ENCODE peak calls at places on chromosome 14, in five cellular contexts. One of them, this sample, is unnamed.
A peak's percentile ranks its signal among the peaks of the same experiment; 100 is the strongest.

GRCh38 chr14:69633238-69633637 is 21.8 kb downstream of the SUSD6 start:
- DNase-seq in H1: no peak
- DNase-seq in GM12878: no peak
- DNase-seq in HepG2: peak; percentile 32
- DNase-seq in NT2/D1: no peak
- DNase-seq in this sample: no peak

GRCh38 chr14:25431211-25432076 is 381.5 kb upstream of the STXBP6 start:
- DNase-seq in H1: peak; percentile 15
- DNase-seq in GM12878: no peak
- DNase-seq in HepG2: peak; percentile 53
- DNase-seq in NT2/D1: peak; percentile 40
- DNase-seq in this sample: peak; percentile 44

GRCh38 chr14:77790566-77791224 is 9.2 kb upstream of the ADCK1 start:
- DNase-seq in H1: no peak
- DNase-seq in GM12878: no peak
- DNase-seq in HepG2: no peak
- DNase-seq in NT2/D1: no peak
- DNase-seq in this sample: no peak

GRCh38 chr14:23306113-23306411 is 571 bp upstream of the BCL2L2 start:
- DNase-seq in H1: no peak
- DNase-seq in GM12878: no peak
- DNase-seq in HepG2: no peak
- DNase-seq in NT2/D1: no peak
- DNase-seq in this sample: no peak

GRCh38 chr14:103103461-103104388 is 9.2 kb downstream of the EXOC3L4 start:
- DNase-seq in H1: no peak
- DNase-seq in GM12878: no peak
- DNase-seq in HepG2: peak; percentile 87
- DNase-seq in NT2/D1: no peak
- DNase-seq in this sample: no peak

GRCh38 chr14:94773682-94774211 is 3.8 kb upstream of the GSC start:
- DNase-seq in H1: no peak
- DNase-seq in GM12878: no peak
- DNase-seq in HepG2: no peak
- DNase-seq in NT2/D1: no peak
- DNase-seq in this sample: no peak

GRCh38 chr14:51607677-51608076 is 44.0 kb upstream of the FRMD6 start:
- DNase-seq in H1: no peak
- DNase-seq in GM12878: no peak
- DNase-seq in HepG2: no peak
- DNase-seq in NT2/D1: no peak
- DNase-seq in this sample: no peak

GRCh38 chr14:103551338-103551762 is 11.1 kb downstream of the BAG5 start:
- DNase-seq in H1: no peak
- DNase-seq in GM12878: no peak
- DNase-seq in HepG2: no peak
- DNase-seq in NT2/D1: no peak
- DNase-seq in this sample: no peak

GRCh38 chr14:98580131-98580678 is 691.8 kb downstream of the BCL11B start:
- DNase-seq in H1: no peak
- DNase-seq in GM12878: no peak
- DNase-seq in HepG2: no peak
- DNase-seq in NT2/D1: peak; percentile 5
- DNase-seq in this sample: no peak

GRCh38 chr14:73426877-73427276 is 31.5 kb downstream of the NUMB start:
- DNase-seq in H1: no peak
- DNase-seq in GM12878: no peak
- DNase-seq in HepG2: no peak
- DNase-seq in NT2/D1: no peak
- DNase-seq in this sample: no peak

GRCh38 chr14:45680531-45680930 is 427.5 kb upstream of the MIS18BP1 start:
- DNase-seq in H1: no peak
- DNase-seq in GM12878: no peak
- DNase-seq in HepG2: no peak
- DNase-seq in NT2/D1: no peak
- DNase-seq in this sample: no peak

GRCh38 chr14:56002876-56003625 is 115.2 kb upstream of the PELI2 start:
- DNase-seq in H1: no peak
- DNase-seq in GM12878: peak; percentile 19
- DNase-seq in HepG2: no peak
- DNase-seq in NT2/D1: no peak
- DNase-seq in this sample: no peak

GRCh38 chr14:75905505-75905904 is 76.3 kb downstream of the TGFB3 start:
- DNase-seq in H1: no peak
- DNase-seq in GM12878: no peak
- DNase-seq in HepG2: no peak
- DNase-seq in NT2/D1: no peak
- DNase-seq in this sample: no peak
- TF ChIP-seq SUZ12 in H1: no peak
- TF ChIP-seq SUZ12 in GM12878: no peak
- TF ChIP-seq SUZ12 in HepG2: no peak
- TF ChIP-seq SUZ12 in NT2/D1: no peak
- TF ChIP-seq SUZ12 in this sample: no peak

GRCh38 chr14:58994130-58994529 is 194.3 kb upstream of the DAAM1 start:
- DNase-seq in H1: no peak
- DNase-seq in GM12878: no peak
- DNase-seq in HepG2: no peak
- DNase-seq in NT2/D1: no peak
- DNase-seq in this sample: no peak
- TF ChIP-seq SUZ12 in H1: no peak
- TF ChIP-seq SUZ12 in GM12878: no peak
- TF ChIP-seq SUZ12 in HepG2: no peak
- TF ChIP-seq SUZ12 in NT2/D1: no peak
- TF ChIP-seq SUZ12 in this sample: no peak

GRCh38 chr14:80455031-80455430 is 243.7 kb upstream of the DIO2 start:
- DNase-seq in H1: no peak
- DNase-seq in GM12878: no peak
- DNase-seq in HepG2: no peak
- DNase-seq in NT2/D1: no peak
- DNase-seq in this sample: no peak
- TF ChIP-seq SUZ12 in H1: no peak
- TF ChIP-seq SUZ12 in GM12878: no peak
- TF ChIP-seq SUZ12 in HepG2: no peak
- TF ChIP-seq SUZ12 in NT2/D1: no peak
- TF ChIP-seq SUZ12 in this sample: no peak

DNA sequence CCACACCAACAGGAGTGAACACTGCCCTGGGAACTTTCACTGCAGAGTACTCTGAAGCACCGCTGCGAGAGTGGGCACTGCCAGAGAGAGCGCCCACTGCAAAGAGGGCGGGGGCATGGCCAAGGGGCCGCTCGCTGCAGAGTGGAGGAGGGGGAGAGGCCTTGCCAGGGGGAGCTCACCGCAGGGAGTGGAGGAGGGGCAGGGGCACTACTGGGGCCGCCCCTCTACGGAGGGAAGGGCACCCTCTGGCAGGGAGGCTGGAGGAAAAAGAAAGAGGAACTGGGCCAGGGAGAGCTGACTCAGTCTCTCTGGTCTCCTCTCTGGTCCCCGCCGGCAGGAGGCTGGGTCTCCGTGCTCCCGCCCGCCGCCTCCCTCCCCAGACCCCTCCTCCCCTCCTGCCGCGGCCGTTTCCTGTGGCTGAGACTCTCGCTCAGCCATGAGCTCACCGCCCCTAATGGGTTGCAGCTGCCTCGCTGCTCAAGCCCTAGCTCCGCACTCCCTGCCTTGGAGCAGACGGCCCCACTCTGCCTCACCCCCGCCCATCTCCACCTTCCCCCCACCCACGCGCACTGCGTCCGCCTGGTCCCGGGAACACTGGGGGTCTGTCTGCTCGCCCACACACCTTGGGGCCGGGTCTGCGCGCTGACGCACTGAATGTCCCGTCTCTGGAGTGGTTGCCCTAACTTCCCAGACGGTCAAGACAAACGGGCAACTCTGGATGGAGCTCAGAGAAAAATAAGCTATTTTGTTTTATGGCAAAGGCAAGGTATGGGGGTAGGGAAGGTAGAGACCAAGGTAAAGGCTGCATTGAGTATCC is 1.3 kb downstream of the ARHGEF40 start:
- DNase-seq in H1: no peak
- DNase-seq in GM12878: peak; percentile 51
- DNase-seq in HepG2: peak; percentile 56
- DNase-seq in NT2/D1: peak; percentile 76
- DNase-seq in this sample: peak; percentile 79
- TF ChIP-seq SUZ12 in H1: no peak
- TF ChIP-seq SUZ12 in GM12878: no peak
- TF ChIP-seq SUZ12 in HepG2: no peak
- TF ChIP-seq SUZ12 in NT2/D1: no peak
- TF ChIP-seq SUZ12 in this sample: no peak

GRCh38 chr14:21735200-21735599 is 61.6 kb upstream of the OR4E1 start:
- DNase-seq in H1: no peak
- DNase-seq in GM12878: no peak
- DNase-seq in HepG2: no peak
- DNase-seq in NT2/D1: no peak
- DNase-seq in this sample: no peak

GRCh38 chr14:21729703-21730212 is 56.1 kb upstream of the OR4E1 start:
- DNase-seq in H1: no peak
- DNase-seq in GM12878: no peak
- DNase-seq in HepG2: no peak
- DNase-seq in NT2/D1: no peak
- DNase-seq in this sample: no peak

GRCh38 chr14:21735639-21736307 is 62.2 kb upstream of the OR4E1 start:
- DNase-seq in H1: no peak
- DNase-seq in GM12878: no peak
- DNase-seq in HepG2: no peak
- DNase-seq in NT2/D1: no peak
- DNase-seq in this sample: no peak

DNA sequence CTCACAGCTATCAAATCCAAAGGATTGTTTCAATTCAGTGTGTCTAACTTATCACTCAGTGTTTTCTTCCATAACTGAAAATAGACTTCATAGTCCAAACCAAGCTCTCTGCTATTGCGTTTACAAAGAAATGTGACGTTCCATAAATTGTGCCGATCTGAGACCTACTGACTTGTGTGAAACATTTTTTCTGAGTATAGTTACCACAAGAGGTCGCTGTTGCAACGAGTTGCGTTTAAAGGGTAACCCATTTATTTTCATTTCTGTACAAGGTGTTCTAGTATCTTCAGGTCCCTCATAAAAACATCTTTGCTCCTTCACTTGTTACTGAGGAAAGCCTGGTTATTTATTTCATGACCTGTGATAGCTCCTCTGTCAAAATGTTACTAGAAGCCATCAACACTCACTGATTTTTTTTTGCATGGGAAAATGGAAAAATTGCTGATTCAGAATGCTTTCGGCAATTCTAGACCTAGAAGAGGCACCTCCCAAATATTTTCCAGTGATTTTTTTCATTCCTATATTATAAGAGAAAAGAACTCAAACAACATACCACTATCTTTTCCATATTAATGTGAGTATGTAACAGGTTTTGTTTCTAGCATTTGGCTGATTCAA is 60.9 kb upstream of the OR4E1 start:
- DNase-seq in H1: no peak
- DNase-seq in GM12878: peak; percentile 12
- DNase-seq in HepG2: peak; percentile 75
- DNase-seq in NT2/D1: peak; percentile 11
- DNase-seq in this sample: peak; percentile 48
- TF ChIP-seq SUZ12 in H1: no peak
- TF ChIP-seq SUZ12 in GM12878: no peak
- TF ChIP-seq SUZ12 in HepG2: no peak
- TF ChIP-seq SUZ12 in NT2/D1: no peak
- TF ChIP-seq SUZ12 in this sample: no peak

GRCh38 chr14:75249958-75250336 is 28.7 kb upstream of the FOS start:
- DNase-seq in H1: no peak
- DNase-seq in GM12878: no peak
- DNase-seq in HepG2: no peak
- DNase-seq in NT2/D1: no peak
- DNase-seq in this sample: no peak

GRCh38 chr14:75247939-75248338 is 30.7 kb upstream of the FOS start:
- DNase-seq in H1: no peak
- DNase-seq in GM12878: no peak
- DNase-seq in HepG2: no peak
- DNase-seq in NT2/D1: no peak
- DNase-seq in this sample: no peak

GRCh38 chr14:75247286-75247922 is 31.2 kb upstream of the FOS start:
- DNase-seq in H1: no peak
- DNase-seq in GM12878: peak; percentile 40
- DNase-seq in HepG2: peak; percentile 77
- DNase-seq in NT2/D1: no peak
- DNase-seq in this sample: no peak

GRCh38 chr14:75250800-75251199 is 27.8 kb upstream of the FOS start:
- DNase-seq in H1: no peak
- DNase-seq in GM12878: no peak
- DNase-seq in HepG2: no peak
- DNase-seq in NT2/D1: no peak
- DNase-seq in this sample: no peak

GRCh38 chr14:75249251-75249957 is 29.2 kb upstream of the FOS start:
- DNase-seq in H1: no peak
- DNase-seq in GM12878: peak; percentile 94
- DNase-seq in HepG2: no peak
- DNase-seq in NT2/D1: no peak
- DNase-seq in this sample: no peak
- TF ChIP-seq SUZ12 in H1: no peak
- TF ChIP-seq SUZ12 in GM12878: no peak
- TF ChIP-seq SUZ12 in HepG2: no peak
- TF ChIP-seq SUZ12 in NT2/D1: no peak
- TF ChIP-seq SUZ12 in this sample: no peak

DNA sequence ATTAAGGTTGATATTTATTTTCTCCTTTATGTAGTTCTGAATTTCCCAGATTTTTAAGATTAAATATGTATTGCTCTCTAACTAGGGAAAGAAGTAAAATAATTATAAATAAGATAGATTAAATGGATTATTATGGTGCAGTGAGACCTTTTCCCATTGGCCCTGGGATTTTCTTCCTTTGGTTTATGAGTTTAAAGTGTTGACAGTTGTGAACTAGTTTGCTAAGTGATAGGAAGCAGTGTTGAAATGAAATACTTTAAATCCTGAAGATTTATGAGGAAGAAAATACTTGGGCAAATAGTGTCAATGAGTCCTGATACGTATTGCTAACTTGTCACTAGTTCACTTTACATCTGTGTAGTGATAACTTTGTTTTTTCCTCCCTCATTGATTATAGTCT is 188.9 kb downstream of the RAD51B start:
- DNase-seq in H1: no peak
- DNase-seq in GM12878: no peak
- DNase-seq in HepG2: no peak
- DNase-seq in NT2/D1: no peak
- DNase-seq in this sample: no peak
- TF ChIP-seq SUZ12 in H1: no peak
- TF ChIP-seq SUZ12 in GM12878: no peak
- TF ChIP-seq SUZ12 in HepG2: no peak
- TF ChIP-seq SUZ12 in NT2/D1: no peak
- TF ChIP-seq SUZ12 in this sample: no peak

This sample was measured in HEK293T.